ENCODE peak calls at places on chromosome 10, in nine cellular contexts. J is cardiac muscle cell, E is NB4, G is pancreas, M is IMR-90, C is body of pancreas, Y is fibroblast of the aortic adventitia, N is B cell, Q is brain microvascular endothelial cell. R is an unnamed sample.

GRCh38 chr10:53233759-53234158 is 461.2 kb upstream of the MBL2 start:
- DNase-seq in J (no peak), E (no peak), G (no peak), M (no peak), C (no peak), Y (no peak), N (no peak), Q (no peak), R (no peak)

GRCh38 chr10:15784662-15785300 is 65.1 kb upstream of the ITGA8 start:
- DNase-seq in J (no peak), E (no peak), G (no peak), M (peak), C (no peak), Y (no peak), N (no peak), Q (no peak), R (no peak)

GRCh38 chr10:43417950-43418768 is 9.2 kb upstream of the HNRNPF start:
- DNase-seq in J (peak), E (peak), G (no peak), M (no peak), C (no peak), Y (no peak), N (peak), Q (no peak), R (no peak)

GRCh38 chr10:119318411-119319160 is 111.2 kb downstream of the GRK5 start:
- DNase-seq in J (no peak), E (no peak), G (no peak), M (no peak), C (no peak), Y (no peak), N (no peak), Q (no peak), R (no peak)

GRCh38 chr10:32971536-32972091 is 13.6 kb upstream of the ITGB1 start:
- DNase-seq in J (no peak), E (no peak), G (peak), M (no peak), C (peak), Y (no peak), N (no peak), Q (no peak), R (no peak)

GRCh38 chr10:3472705-3473078 is 300.1 kb upstream of the PITRM1 start:
- DNase-seq in J (peak), E (no peak), G (no peak), M (peak), C (no peak), Y (peak), N (no peak), Q (no peak), R (no peak)

GRCh38 chr10:129626801-129627434 is 159.9 kb downstream of the MGMT start:
- DNase-seq in J (peak), E (no peak), G (no peak), M (peak), C (no peak), Y (no peak), N (no peak), Q (no peak), R (no peak)

GRCh38 chr10:113539789-113540188 is 13.1 kb upstream of the HABP2 start:
- DNase-seq in J (peak), E (peak), G (no peak), M (peak), C (no peak), Y (peak), N (no peak), Q (peak), R (no peak)

GRCh38 chr10:51706225-51706624 is 6.8 kb upstream of the CSTF2T start:
- DNase-seq in J (peak), E (no peak), G (peak), M (peak), C (peak), Y (peak), N (no peak), Q (no peak), R (no peak)

GRCh38 chr10:34815174-34816066 is at the start of gene PARD3:
- DNase-seq in J (peak), E (peak), G (peak), M (peak), C (peak), Y (peak), N (peak), Q (no peak), R (peak)

GRCh38 chr10:125048101-125048864 is 106.4 kb downstream of the ZRANB1 start:
- DNase-seq in J (peak), E (peak), G (peak), M (peak), C (peak), Y (peak), N (peak), Q (peak), R (peak)

GRCh38 chr10:50636576-50636975 is 12.8 kb upstream of the SGMS1 start:
- DNase-seq in J (no peak), E (peak), G (no peak), M (no peak), C (no peak), Y (no peak), N (no peak), Q (no peak), R (no peak)

GRCh38 chr10:112209534-112210200 is 26.1 kb upstream of the GPAM start:
- DNase-seq in J (no peak), E (peak), G (no peak), M (no peak), C (no peak), Y (peak), N (no peak), Q (no peak), R (no peak)

GRCh38 chr10:100338434-100339036 is 8.5 kb upstream of the SCD start:
- DNase-seq in J (peak), E (peak), G (peak), M (peak), C (peak), Y (peak), N (peak), Q (peak), R (peak)

GRCh38 chr10:129853236-129853946 is 110.7 kb downstream of the EBF3 start:
- DNase-seq in J (peak), E (peak), G (peak), M (peak), C (no peak), Y (peak), N (no peak), Q (no peak), R (no peak)

GRCh38 chr10:12243860-12244620 is 48.1 kb downstream of the CDC123 start:
- DNase-seq in J (no peak), E (peak), G (no peak), M (no peak), C (no peak), Y (no peak), N (peak), Q (no peak), R (no peak)
- TF ChIP-seq CTCF in J (no peak), E (no peak), G (no peak), M (no peak), C (no peak), Y (no peak), N (no peak), Q (no peak), R (no peak)

DNA sequence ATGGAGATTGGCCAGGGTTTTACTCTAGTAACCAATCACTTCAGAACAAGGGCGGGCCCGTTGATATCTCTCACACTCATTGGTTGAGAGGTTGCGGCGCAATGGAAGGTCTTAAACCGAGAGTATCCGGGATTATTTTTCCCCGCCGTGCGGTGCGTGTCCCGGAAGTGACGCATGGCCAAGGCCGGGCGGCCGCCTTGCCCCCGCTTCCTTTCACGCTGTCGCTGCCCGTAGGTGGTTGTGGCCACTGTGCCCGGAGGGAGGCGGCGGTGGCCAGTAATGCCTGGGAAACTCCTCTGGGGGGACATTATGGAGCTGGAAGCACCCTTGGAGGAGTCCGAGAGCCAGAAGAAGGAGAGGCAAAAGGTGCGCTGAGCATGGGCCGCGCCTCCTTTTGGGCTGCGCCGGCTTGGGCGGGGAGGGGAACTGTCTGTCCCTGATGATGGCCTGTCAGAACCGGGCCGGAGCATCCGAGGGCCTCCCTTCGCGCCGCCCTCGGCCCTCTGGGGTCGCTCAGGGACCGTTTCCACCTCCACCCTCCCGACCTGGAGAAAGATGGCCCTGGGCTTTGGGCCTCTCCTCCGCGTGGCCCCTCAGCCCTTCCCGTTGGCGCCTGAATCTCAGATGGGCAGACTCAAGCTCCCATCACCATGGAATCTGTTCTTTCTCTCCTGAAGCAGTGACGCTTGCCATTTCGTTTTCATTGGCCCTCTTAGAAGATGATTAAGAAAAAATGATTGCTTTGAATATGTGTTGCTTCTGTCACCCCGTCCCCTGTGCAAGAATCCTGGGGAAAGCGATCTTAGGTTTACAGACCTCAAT is at the start of gene DDX50:
- DNase-seq in J (peak), E (peak), G (peak), M (peak), C (peak), Y (peak), N (peak), Q (peak), R (peak)
- TF ChIP-seq CTCF in J (no peak), E (no peak), G (no peak), M (peak), C (peak), Y (no peak), N (no peak), Q (peak), R (no peak)

GRCh38 chr10:109866168-109866994 is 56.9 kb downstream of the XPNPEP1 start:
- DNase-seq in J (peak), E (peak), G (no peak), M (peak), C (no peak), Y (no peak), N (no peak), Q (peak), R (peak)
- TF ChIP-seq CTCF in J (peak), E (peak), G (no peak), M (peak), C (peak), Y (peak), N (no peak), Q (peak), R (peak)

DNA sequence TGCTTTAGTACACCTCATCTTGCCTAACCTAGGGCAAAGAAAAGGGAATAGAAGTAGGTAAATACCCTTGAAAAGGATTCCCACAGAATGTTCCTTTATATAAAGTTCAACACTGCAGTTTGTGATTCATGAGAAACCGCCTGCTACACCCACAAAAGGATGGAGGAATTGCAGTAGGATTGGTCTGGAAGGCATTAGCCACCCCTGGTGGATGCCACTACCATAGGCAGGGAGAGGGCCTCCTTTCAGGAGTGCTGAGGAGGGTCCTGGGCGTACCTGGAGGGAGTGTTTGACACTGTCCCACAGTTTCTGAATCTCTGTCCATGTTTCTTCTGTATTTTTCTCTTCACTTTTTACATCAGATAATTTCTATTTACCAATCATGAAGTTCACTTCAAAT is 221.8 kb upstream of the TMEM72 start:
- DNase-seq in J (no peak), E (no peak), G (no peak), M (peak), C (no peak), Y (peak), N (no peak), Q (no peak), R (no peak)
- TF ChIP-seq CTCF in J (peak), E (peak), G (no peak), M (no peak), C (no peak), Y (peak), N (no peak), Q (peak), R (no peak)

GRCh38 chr10:58851606-58852005 is 324.8 kb upstream of the PHYHIPL start:
- DNase-seq in J (no peak), E (no peak), G (no peak), M (peak), C (no peak), Y (no peak), N (no peak), Q (peak), R (no peak)
- TF ChIP-seq CTCF in J (no peak), E (no peak), G (no peak), M (no peak), C (no peak), Y (no peak), N (no peak), Q (no peak), R (no peak)

GRCh38 chr10:61904711-61905445 is 3.4 kb downstream of the ARID5B start:
- DNase-seq in J (peak), E (peak), G (no peak), M (peak), C (peak), Y (peak), N (peak), Q (peak), R (no peak)
- TF ChIP-seq CTCF in J (peak), E (peak), G (no peak), M (peak), C (peak), Y (peak), N (peak), Q (peak), R (no peak)